ENCODE peak calls at places on chromosome 10, in nine cellular contexts. Y is gastroesophageal sphincter; W is stimulated activated naive CD8-positive, alpha-beta T cell treated with anti-CD3 and anti-CD28 coated beads, Interleukin-15, Interleukin-2, amounts not matched to agents 100 U/mL and 50 U/mL, for 24 hours; P is esophagus mucosa; A is mucosa of descending colon; K is left cardiac atrium; G is T-cell; U is GM23338; M is naive B cell. D is an unnamed sample.

GRCh38 chr10:75904499-75905283 is 473.3 kb downstream of the LRMDA start:
- ATAC-seq in P (no peak), M (no peak), G (no peak), A (no peak), Y (no peak), W (no peak), U (no peak), K (no peak), D (no peak)

GRCh38 chr10:17353568-17353967 is 100.8 kb downstream of the ST8SIA6 start:
- ATAC-seq in U (no peak), P (peak; percentile 75), A (no peak), M (no peak), W (no peak), K (no peak), Y (no peak), G (no peak), D (no peak)

GRCh38 chr10:58465641-58466040 is 47.0 kb upstream of the BICC1 start:
- ATAC-seq in K (no peak), M (no peak), U (no peak), P (no peak), A (no peak), G (no peak), Y (no peak), W (no peak), D (no peak)

GRCh38 chr10:79431891-79432831 is 13.3 kb downstream of the ZCCHC24 start:
- ATAC-seq in K (no peak), W (no peak), M (no peak), A (no peak), Y (peak; percentile 65), P (no peak), G (no peak), U (peak; percentile 67), D (no peak)

GRCh38 chr10:132415956-132416355 is 19.0 kb downstream of the PWWP2B start:
- ATAC-seq in W (no peak), G (no peak), U (no peak), P (no peak), Y (no peak), A (no peak), K (no peak), M (no peak), D (no peak)

GRCh38 chr10:62856021-62856420 is 39.9 kb upstream of the EGR2 start:
- ATAC-seq in M (no peak), Y (no peak), W (peak; percentile 43), A (no peak), U (no peak), P (no peak), G (peak; percentile 32), K (no peak), D (no peak)

GRCh38 chr10:22580711-22581110 is 133.7 kb downstream of the PIP4K2A start:
- ATAC-seq in W (no peak), G (no peak), M (no peak), K (no peak), A (no peak), U (no peak), Y (no peak), P (no peak), D (no peak)

GRCh38 chr10:122234416-122234815 is 36.7 kb upstream of the BTBD16 start:
- ATAC-seq in U (no peak), K (no peak), P (no peak), W (no peak), Y (no peak), G (no peak), M (no peak), A (no peak), D (no peak)

GRCh38 chr10:123965973-123966895 is 74.6 kb upstream of the CPXM2 start:
- ATAC-seq in A (no peak), K (no peak), U (no peak), W (no peak), Y (no peak), P (no peak), M (no peak), G (no peak), D (no peak)

GRCh38 chr10:89001024-89001423 is 10.4 kb downstream of the FAS start:
- ATAC-seq in A (peak; percentile 56), W (peak; percentile 73), K (peak; percentile 39), M (no peak), Y (no peak), U (no peak), P (no peak), G (peak; percentile 58), D (no peak)

GRCh38 chr10:124462348-124462695 is 699 bp downstream of the LHPP start:
- ATAC-seq in Y (no peak), M (no peak), A (no peak), G (no peak), W (no peak), U (no peak), K (no peak), P (no peak), D (no peak)

GRCh38 chr10:28294169-28294532 is 8.7 kb downstream of the MPP7 start:
- ATAC-seq in W (no peak), Y (no peak), M (no peak), P (no peak), U (no peak), K (no peak), A (no peak), G (peak; percentile 72), D (no peak)

GRCh38 chr10:50260791-50261281 is 9.5 kb upstream of the ASAH2 start:
- ATAC-seq in M (peak; percentile 99), W (peak; percentile 97), A (peak; percentile 49), K (no peak), U (no peak), P (peak; percentile 96), Y (no peak), G (peak; percentile 70), D (peak; percentile 99)

GRCh38 chr10:116444527-116445142 is 17.0 kb downstream of the PNLIPRP3 start:
- ATAC-seq in U (peak; percentile 72), K (no peak), M (no peak), W (peak; percentile 55), Y (no peak), A (no peak), G (no peak), P (no peak), D (no peak)

GRCh38 chr10:75429159-75429827 is 2.1 kb upstream of the LRMDA start:
- ATAC-seq in M (no peak), K (no peak), P (peak; percentile 74), G (no peak), Y (no peak), U (no peak), W (no peak), A (no peak), D (no peak)

GRCh38 chr10:593421-593820 is 96.0 kb downstream of the DIP2C start:
- ATAC-seq in U (no peak), A (no peak), W (no peak), Y (no peak), K (peak; percentile 5), P (no peak), G (no peak), M (no peak), D (no peak)

GRCh38 chr10:7666253-7667023 is at the start of gene ITIH5:
- ATAC-seq in Y (peak; percentile 54), U (peak; percentile 68), W (peak; percentile 59), G (peak; percentile 28), A (no peak), P (peak; percentile 31), M (no peak), K (peak; percentile 62), D (peak; percentile 39)

GRCh38 chr10:118505363-118505762 is 90.1 kb downstream of the PRLHR start:
- ATAC-seq in P (no peak), U (no peak), M (no peak), Y (no peak), A (no peak), W (no peak), G (no peak), K (no peak), D (no peak)

GRCh38 chr10:129968937-129969527 is 5.0 kb upstream of the EBF3 start:
- ATAC-seq in K (peak; percentile 19), M (no peak), W (no peak), Y (no peak), G (no peak), P (peak; percentile 24), A (peak; percentile 56), U (peak; percentile 30), D (no peak)

GRCh38 chr10:36489928-36490279 is 635.5 kb upstream of the ANKRD30A start:
- ATAC-seq in G (no peak), K (peak; percentile 72), W (no peak), M (no peak), U (no peak), P (no peak), Y (no peak), A (no peak), D (no peak)

GRCh38 chr10:60208676-60209269 is 180.9 kb downstream of the ANK3 start:
- ATAC-seq in K (peak; percentile 35), A (peak; percentile 43), Y (no peak), P (peak; percentile 22), M (no peak), G (no peak), U (peak; percentile 68), W (no peak), D (no peak)

GRCh38 chr10:21209495-21209894 is 312.4 kb upstream of the NEBL start:
- ATAC-seq in Y (no peak), G (no peak), M (no peak), A (no peak), U (no peak), P (no peak), W (no peak), K (no peak), D (no peak)

GRCh38 chr10:34598972-34599371 is 216.1 kb downstream of the PARD3 start:
- ATAC-seq in M (no peak), W (no peak), U (no peak), P (no peak), A (no peak), G (no peak), K (no peak), Y (no peak), D (no peak)

GRCh38 chr10:70114902-70115301 is 17.7 kb downstream of the AIFM2 start:
- ATAC-seq in W (no peak), A (no peak), K (no peak), P (no peak), U (peak; percentile 43), M (no peak), G (no peak), Y (no peak), D (no peak)

GRCh38 chr10:17062493-17063487 is 66.8 kb downstream of the CUBN start:
- ATAC-seq in W (no peak), Y (peak; percentile 77), A (peak; percentile 51), M (no peak), G (no peak), P (peak; percentile 98), K (no peak), U (peak; percentile 73), D (no peak)

GRCh38 chr10:31431021-31431420 is 112.0 kb downstream of the ZEB1 start:
- ATAC-seq in K (no peak), U (no peak), P (no peak), W (no peak), M (no peak), A (no peak), Y (no peak), G (no peak), D (no peak)

D was measured in stimulated activated memory B cell treated with anti-CD40 and anti-IgM and Interleukin-4, amounts not matched to agents 10 μg/mL and 1 μg/mL and 100 μg/mL, for 72 hours.